ENCODE peak calls at places on chromosomes 16 and 17, in four cellular contexts. M is ELF-1, I is aorta, X is AG20443. G is an unnamed sample.

GRCh38 chr17:37813753-37814152 is 68.9 kb upstream of the HNF1B start:
- DNase-seq in M (peak), I (no peak), X (peak), G (no peak)

GRCh38 chr16:54926166-54926838 is 4.4 kb upstream of the IRX5 start:
- DNase-seq in M (no peak), I (no peak), X (no peak), G (peak)

GRCh38 chr16:83973581-83974385 is 5.7 kb downstream of the NECAB2 start:
- DNase-seq in M (no peak), I (peak), X (no peak), G (no peak)

GRCh38 chr16:1723450-1724147 is 17.6 kb downstream of the MAPK8IP3 start:
- DNase-seq in M (peak), I (no peak), X (peak), G (peak)

GRCh38 chr17:45320349-45320930 is 3.6 kb upstream of the MAP3K14 start:
- DNase-seq in M (no peak), I (no peak), X (no peak), G (no peak)

GRCh38 chr16:86396318-86396882 is 113.9 kb upstream of the FOXF1 start:
- DNase-seq in M (no peak), I (no peak), X (peak), G (no peak)

GRCh38 chr17:4329838-4330237 is 36.6 kb downstream of the UBE2G1 start:
- DNase-seq in M (no peak), I (no peak), X (peak), G (no peak)

GRCh38 chr16:13521356-13521755 is 398.6 kb upstream of the ERCC4 start:
- DNase-seq in M (no peak), I (no peak), X (no peak), G (no peak)

GRCh38 chr17:78979780-78980623 is at the start of gene LGALS3BP:
- DNase-seq in M (peak), I (no peak), X (peak), G (peak)

GRCh38 chr17:16975744-16976625 is 4.1 kb upstream of the TNFRSF13B start:
- DNase-seq in M (no peak), I (no peak), X (no peak), G (no peak)

GRCh38 chr17:55833311-55833710 is 82.5 kb downstream of the PCTP start:
- DNase-seq in M (no peak), I (no peak), X (no peak), G (no peak)

GRCh38 chr17:50290074-50290702 is 15.9 kb downstream of the TMEM92 start:
- DNase-seq in M (peak), I (peak), X (peak), G (no peak)

GRCh38 chr17:6353161-6353560 is 81.8 kb downstream of the AIPL1 start:
- DNase-seq in M (no peak), I (no peak), X (no peak), G (no peak)

GRCh38 chr17:50172130-50172529 is 6.3 kb downstream of the SGCA start:
- DNase-seq in M (no peak), I (no peak), X (no peak), G (no peak)

GRCh38 chr17:83082435-83082834 is 3.0 kb downstream of the METRNL start:
- DNase-seq in M (no peak), I (no peak), X (no peak), G (no peak)

GRCh38 chr17:63433746-63434591 is 12.1 kb downstream of the CYB561 start:
- DNase-seq in M (peak), I (peak), X (peak), G (no peak)

GRCh38 chr17:13597723-13598347 is 3.9 kb downstream of the HS3ST3A1 start:
- DNase-seq in M (peak), I (no peak), X (peak), G (no peak)

GRCh38 chr17:3750926-3751325 is 27.2 kb downstream of the HASPIN start:
- DNase-seq in M (no peak), I (no peak), X (no peak), G (no peak)

GRCh38 chr16:21704733-21705132 is 41.0 kb downstream of the OTOA start:
- DNase-seq in M (no peak), I (no peak), X (no peak), G (no peak)

GRCh38 chr17:16281351-16281750 is 64.3 kb downstream of the PIGL start:
- DNase-seq in M (no peak), I (no peak), X (no peak), G (no peak)

GRCh38 chr17:33039874-33040273 is 48.2 kb downstream of the SPACA3 start:
- DNase-seq in M (no peak), I (no peak), X (peak), G (no peak)

GRCh38 chr17:46020023-46020735 is 21.1 kb downstream of the STH start:
- DNase-seq in M (no peak), I (no peak), X (no peak), G (no peak)

GRCh38 chr17:44971776-44972483 is 3.8 kb upstream of the C1QL1 start:
- DNase-seq in M (peak), I (no peak), X (peak), G (no peak)

GRCh38 chr17:80029235-80029974 is 6.3 kb downstream of the TBC1D16 start:
- DNase-seq in M (no peak), I (peak), X (peak), G (no peak)

GRCh38 chr16:23524886-23525285 is 14.6 kb upstream of the GGA2 start:
- DNase-seq in M (no peak), I (no peak), X (no peak), G (no peak)